ENCODE peak calls at places on chromosomes 1 and 21, in six cellular contexts. One of them, this sample, is unnamed. For H3K4me1, the result is how much of the 10 kb centered on the place peaks cover.

GRCh38 chr1:93093332-93094006 is 14.4 kb downstream of the MTF2 start:
- DNase-seq in suprapubic skin: no peak
- DNase-seq in HCT116: no peak
- DNase-seq in tibial nerve: no peak
- DNase-seq in hepatocyte: no peak
- DNase-seq in uterus: no peak
- DNase-seq in this sample: no peak

GRCh38 chr21:38675450-38675849 is 130.3 kb upstream of the ETS2 start:
- DNase-seq in HCT116: no peak
- DNase-seq in tibial nerve: no peak
- DNase-seq in suprapubic skin: no peak
- DNase-seq in hepatocyte: no peak
- DNase-seq in uterus: no peak
- DNase-seq in this sample: no peak

GRCh38 chr1:147337040-147337439 is 94.6 kb downstream of the CHD1L start:
- DNase-seq in tibial nerve: no peak
- DNase-seq in hepatocyte: no peak
- DNase-seq in suprapubic skin: no peak
- DNase-seq in uterus: no peak
- DNase-seq in HCT116: no peak
- DNase-seq in this sample: no peak

GRCh38 chr1:165595561-165595960 is 35.5 kb upstream of the MGST3 start:
- DNase-seq in HCT116: no peak
- DNase-seq in suprapubic skin: no peak
- DNase-seq in tibial nerve: no peak
- DNase-seq in uterus: no peak
- DNase-seq in hepatocyte: no peak
- DNase-seq in this sample: no peak

GRCh38 chr1:115648717-115649691 is 7.2 kb downstream of the VANGL1 start:
- DNase-seq in tibial nerve: no peak
- DNase-seq in hepatocyte: peak
- DNase-seq in HCT116: no peak
- DNase-seq in suprapubic skin: no peak
- DNase-seq in uterus: no peak
- DNase-seq in this sample: no peak

GRCh38 chr1:12148958-12149790 is 17.6 kb upstream of the TNFRSF1B start:
- DNase-seq in suprapubic skin: no peak
- DNase-seq in HCT116: no peak
- DNase-seq in hepatocyte: no peak
- DNase-seq in uterus: no peak
- DNase-seq in tibial nerve: no peak
- DNase-seq in this sample: no peak

GRCh38 chr1:229169399-229169798 is 101.5 kb upstream of the RAB4A start:
- DNase-seq in suprapubic skin: no peak
- DNase-seq in uterus: no peak
- DNase-seq in HCT116: no peak
- DNase-seq in tibial nerve: no peak
- DNase-seq in hepatocyte: no peak
- DNase-seq in this sample: no peak

GRCh38 chr1:26912147-26912490 is 1.7 kb downstream of the NR0B2 start:
- DNase-seq in tibial nerve: no peak
- DNase-seq in HCT116: no peak
- DNase-seq in uterus: no peak
- DNase-seq in hepatocyte: no peak
- DNase-seq in suprapubic skin: no peak
- DNase-seq in this sample: no peak

GRCh38 chr1:170959385-170959784 is 24.1 kb downstream of the MROH9 start:
- DNase-seq in suprapubic skin: no peak
- DNase-seq in uterus: no peak
- DNase-seq in hepatocyte: no peak
- DNase-seq in tibial nerve: no peak
- DNase-seq in HCT116: no peak
- DNase-seq in this sample: no peak

GRCh38 chr1:169133801-169134558 is 27.5 kb downstream of the ATP1B1 start:
- DNase-seq in HCT116: no peak
- DNase-seq in suprapubic skin: no peak
- DNase-seq in uterus: no peak
- DNase-seq in tibial nerve: no peak
- DNase-seq in hepatocyte: no peak
- DNase-seq in this sample: no peak

GRCh38 chr1:27296773-27297214 is 25.2 kb upstream of the TMEM222 start:
- DNase-seq in tibial nerve: peak
- DNase-seq in HCT116: peak
- DNase-seq in suprapubic skin: peak
- DNase-seq in uterus: peak
- DNase-seq in hepatocyte: peak
- DNase-seq in this sample: peak

GRCh38 chr1:151197863-151198253 is 494 bp upstream of the PIP5K1A start:
- DNase-seq in suprapubic skin: peak
- DNase-seq in HCT116: no peak
- DNase-seq in uterus: no peak
- DNase-seq in tibial nerve: no peak
- DNase-seq in hepatocyte: peak
- DNase-seq in this sample: no peak

GRCh38 chr1:184493987-184494388 is 107.2 kb downstream of the C1orf21 start:
- DNase-seq in suprapubic skin: no peak
- DNase-seq in uterus: no peak
- DNase-seq in tibial nerve: no peak
- DNase-seq in hepatocyte: no peak
- DNase-seq in HCT116: no peak
- DNase-seq in this sample: no peak

GRCh38 chr1:58815680-58816071 is 31.8 kb upstream of the JUN start:
- DNase-seq in suprapubic skin: no peak
- DNase-seq in HCT116: no peak
- DNase-seq in tibial nerve: no peak
- DNase-seq in uterus: no peak
- DNase-seq in hepatocyte: peak
- DNase-seq in this sample: no peak

GRCh38 chr1:40315239-40315794 is 1.8 kb downstream of the COL9A2 start:
- DNase-seq in uterus: peak
- DNase-seq in HCT116: peak
- DNase-seq in tibial nerve: peak
- DNase-seq in hepatocyte: peak
- DNase-seq in suprapubic skin: peak
- DNase-seq in this sample: peak

GRCh38 chr1:109959974-109960744 is 24.4 kb upstream of the AHCYL1 start:
- DNase-seq in tibial nerve: no peak
- DNase-seq in suprapubic skin: no peak
- DNase-seq in hepatocyte: peak
- DNase-seq in uterus: no peak
- DNase-seq in HCT116: no peak
- DNase-seq in this sample: no peak

GRCh38 chr21:34557261-34557660 is 45.3 kb upstream of the KCNE1 start:
- DNase-seq in uterus: no peak
- DNase-seq in hepatocyte: no peak
- DNase-seq in suprapubic skin: no peak
- DNase-seq in HCT116: no peak
- DNase-seq in tibial nerve: no peak
- DNase-seq in this sample: no peak

GRCh38 chr1:27536767-27537166 is 46.8 kb upstream of the WASF2 start:
- DNase-seq in tibial nerve: no peak
- DNase-seq in suprapubic skin: no peak
- DNase-seq in uterus: peak
- DNase-seq in HCT116: no peak
- DNase-seq in hepatocyte: peak
- DNase-seq in this sample: no peak

GRCh38 chr1:109438798-109439297 is 12.6 kb upstream of the PSMA5 start:
- DNase-seq in HCT116: peak
- DNase-seq in hepatocyte: peak
- DNase-seq in suprapubic skin: no peak
- DNase-seq in uterus: peak
- DNase-seq in tibial nerve: no peak
- DNase-seq in this sample: no peak

GRCh38 chr1:100896481-100896982 is 642 bp downstream of the SLC30A7 start:
- DNase-seq in tibial nerve: no peak
- DNase-seq in HCT116: peak
- DNase-seq in hepatocyte: peak
- DNase-seq in suprapubic skin: no peak
- DNase-seq in uterus: no peak
- DNase-seq in this sample: no peak

GRCh38 chr1:2543543-2544092 is 12.6 kb upstream of the TNFRSF14 start:
- DNase-seq in suprapubic skin: no peak
- DNase-seq in hepatocyte: peak
- DNase-seq in HCT116: no peak
- DNase-seq in uterus: no peak
- DNase-seq in tibial nerve: no peak
- DNase-seq in this sample: no peak

GRCh38 chr1:172790245-172790644 is 131.3 kb downstream of the FASLG start:
- DNase-seq in HCT116: no peak
- DNase-seq in suprapubic skin: no peak
- DNase-seq in hepatocyte: no peak
- DNase-seq in uterus: no peak
- DNase-seq in tibial nerve: no peak
- DNase-seq in this sample: no peak

GRCh38 chr1:172789840-172790239 is 130.9 kb downstream of the FASLG start:
- DNase-seq in HCT116: no peak
- DNase-seq in suprapubic skin: no peak
- DNase-seq in uterus: no peak
- DNase-seq in tibial nerve: no peak
- DNase-seq in hepatocyte: no peak
- DNase-seq in this sample: no peak

GRCh38 chr1:172793823-172794222 is 134.9 kb downstream of the FASLG start:
- DNase-seq in HCT116: no peak
- DNase-seq in suprapubic skin: no peak
- DNase-seq in tibial nerve: no peak
- DNase-seq in hepatocyte: no peak
- DNase-seq in uterus: no peak
- DNase-seq in this sample: no peak

DNA sequence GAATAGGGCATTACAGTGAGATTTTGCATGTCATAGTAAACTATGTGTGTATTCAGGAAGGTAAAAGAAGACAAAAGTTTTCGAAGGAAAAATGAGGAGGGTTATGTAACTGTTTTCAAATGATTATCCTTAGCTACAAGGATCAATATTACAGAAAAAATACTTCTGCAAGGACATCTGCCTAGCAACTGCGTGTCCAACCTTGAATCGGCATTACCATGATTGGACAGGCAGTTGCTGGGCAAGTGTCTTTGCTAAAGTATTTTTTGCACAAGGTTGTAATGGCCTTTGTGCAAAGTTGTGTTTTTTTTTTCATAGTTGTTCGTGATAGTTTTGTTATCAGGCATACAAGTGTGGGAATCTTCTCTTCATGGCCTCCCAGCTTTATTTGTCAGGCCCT is 136.8 kb downstream of the FASLG start:
- DNase-seq in hepatocyte: no peak
- DNase-seq in uterus: no peak
- DNase-seq in suprapubic skin: no peak
- DNase-seq in tibial nerve: no peak
- DNase-seq in HCT116: no peak
- DNase-seq in this sample: no peak
- H3K4me1 ChIP-seq in hepatocyte: under half
- H3K4me1 ChIP-seq in uterus: under half
- H3K4me1 ChIP-seq in suprapubic skin: under half
- H3K4me1 ChIP-seq in tibial nerve: under half
- H3K4me1 ChIP-seq in HCT116: under half
- H3K4me1 ChIP-seq in this sample: under half

GRCh38 chr1:161072751-161073449 is 3.2 kb upstream of the ARHGAP30 start:
- DNase-seq in hepatocyte: no peak
- DNase-seq in uterus: no peak
- DNase-seq in HCT116: no peak
- DNase-seq in suprapubic skin: no peak
- DNase-seq in tibial nerve: no peak
- DNase-seq in this sample: no peak

GRCh38 chr1:161074676-161075368 is 5.1 kb upstream of the ARHGAP30 start:
- DNase-seq in hepatocyte: peak
- DNase-seq in uterus: no peak
- DNase-seq in suprapubic skin: peak
- DNase-seq in tibial nerve: no peak
- DNase-seq in HCT116: no peak
- DNase-seq in this sample: peak

GRCh38 chr1:161071886-161072371 is 2.2 kb upstream of the ARHGAP30 start:
- DNase-seq in HCT116: peak
- DNase-seq in suprapubic skin: no peak
- DNase-seq in uterus: no peak
- DNase-seq in hepatocyte: peak
- DNase-seq in tibial nerve: no peak
- DNase-seq in this sample: peak

GRCh38 chr1:161076410-161076809 is 6.7 kb upstream of the ARHGAP30 start:
- DNase-seq in HCT116: no peak
- DNase-seq in hepatocyte: no peak
- DNase-seq in uterus: no peak
- DNase-seq in tibial nerve: no peak
- DNase-seq in suprapubic skin: no peak
- DNase-seq in this sample: peak

DNA sequence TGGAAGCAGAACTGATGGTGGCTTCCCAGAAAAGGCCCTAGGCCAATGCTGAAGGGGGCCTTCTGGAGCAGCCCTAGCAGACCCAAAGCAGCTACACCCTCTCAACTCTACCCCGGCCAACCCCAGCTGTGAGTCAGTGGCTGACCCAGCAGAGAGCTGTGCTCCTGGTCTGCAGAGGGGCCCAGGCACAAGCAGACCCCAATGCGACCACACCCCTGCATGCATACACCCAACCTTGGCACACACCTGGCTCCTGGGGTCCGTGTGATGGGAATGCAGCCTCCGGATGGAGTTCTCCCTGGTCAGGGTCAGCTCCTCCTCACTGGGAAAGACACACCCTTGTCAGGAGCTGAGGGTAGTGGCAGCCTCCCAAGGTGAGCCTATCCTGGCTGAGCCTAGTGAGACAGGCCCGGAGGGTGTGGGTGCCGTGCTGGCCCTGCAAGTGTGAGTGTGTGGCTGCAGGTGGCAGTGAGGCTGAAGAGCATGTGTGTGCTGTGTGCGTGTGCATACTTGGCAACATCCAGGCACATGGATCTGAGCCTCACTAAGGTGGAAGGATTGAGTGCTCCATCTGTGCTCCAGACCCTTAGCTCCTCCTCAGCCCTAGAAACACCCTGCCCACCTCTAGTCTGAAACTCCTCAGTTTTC is 3.9 kb upstream of the ARHGAP30 start:
- DNase-seq in HCT116: no peak
- DNase-seq in suprapubic skin: peak
- DNase-seq in tibial nerve: no peak
- DNase-seq in hepatocyte: peak
- DNase-seq in uterus: no peak
- DNase-seq in this sample: no peak
- H3K27ac ChIP-seq in HCT116: no peak
- H3K27ac ChIP-seq in suprapubic skin: peak
- H3K27ac ChIP-seq in tibial nerve: no peak
- H3K27ac ChIP-seq in hepatocyte: no peak
- H3K27ac ChIP-seq in uterus: no peak
- H3K27ac ChIP-seq in this sample: no peak

GRCh38 chr1:114113801-114114750 is 39.6 kb downstream of the SYT6 start:
- DNase-seq in HCT116: peak
- DNase-seq in suprapubic skin: no peak
- DNase-seq in tibial nerve: no peak
- DNase-seq in hepatocyte: no peak
- DNase-seq in uterus: no peak
- DNase-seq in this sample: peak
- H3K4me1 ChIP-seq in HCT116: under half
- H3K4me1 ChIP-seq in suprapubic skin: under half
- H3K4me1 ChIP-seq in tibial nerve: under half
- H3K4me1 ChIP-seq in hepatocyte: under half
- H3K4me1 ChIP-seq in uterus: under half
- H3K4me1 ChIP-seq in this sample: under half

DNA sequence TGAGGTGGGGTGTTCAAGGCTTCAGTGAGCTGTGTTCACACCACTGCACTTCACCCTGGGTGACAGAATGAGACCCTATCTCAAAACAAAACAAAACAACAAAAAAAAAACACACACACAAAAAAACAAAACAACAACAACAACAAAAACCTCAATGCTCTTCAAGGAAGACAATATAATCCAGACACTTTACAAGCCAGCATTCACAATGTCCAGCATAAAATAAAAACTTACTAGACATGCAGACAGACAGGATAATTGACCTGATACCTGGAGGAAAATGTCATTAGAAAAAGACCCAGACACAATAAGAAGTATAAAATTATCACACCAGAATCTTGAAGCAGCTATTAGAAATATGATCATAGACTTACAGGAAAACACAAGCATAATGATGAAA is 39.0 kb upstream of the BACE2 start:
- DNase-seq in HCT116: no peak
- DNase-seq in hepatocyte: no peak
- DNase-seq in suprapubic skin: no peak
- DNase-seq in uterus: no peak
- DNase-seq in tibial nerve: no peak
- DNase-seq in this sample: no peak
- H3K27ac ChIP-seq in HCT116: no peak
- H3K27ac ChIP-seq in hepatocyte: no peak
- H3K27ac ChIP-seq in suprapubic skin: no peak
- H3K27ac ChIP-seq in uterus: no peak
- H3K27ac ChIP-seq in tibial nerve: no peak
- H3K27ac ChIP-seq in this sample: no peak

This sample was measured in aorta.